ENCODE peak calls at places on chromosome 6, in four cellular contexts. One of them, this sample, is unnamed.

GRCh38 chr6:148509152-148509571 is 166.5 kb downstream of the SASH1 start:
- DNase-seq in GM12878: no peak
- DNase-seq in K562: no peak
- DNase-seq in HepG2: no peak
- DNase-seq in this sample: no peak

GRCh38 chr6:159973406-159973805 is 4.5 kb downstream of the IGF2R start:
- DNase-seq in GM12878: no peak
- DNase-seq in K562: no peak
- DNase-seq in HepG2: no peak
- DNase-seq in this sample: no peak

GRCh38 chr6:100461273-100461919 is 3.3 kb downstream of the SIM1 start:
- DNase-seq in GM12878: no peak
- DNase-seq in K562: no peak
- DNase-seq in HepG2: no peak
- DNase-seq in this sample: peak

GRCh38 chr6:80165143-80165542 is 58.7 kb downstream of the BCKDHB start:
- DNase-seq in GM12878: peak
- DNase-seq in K562: no peak
- DNase-seq in HepG2: no peak
- DNase-seq in this sample: no peak

GRCh38 chr6:67201563-67201962 is 1433.5 kb upstream of the ADGRB3 start:
- DNase-seq in GM12878: no peak
- DNase-seq in K562: no peak
- DNase-seq in HepG2: no peak
- DNase-seq in this sample: no peak

GRCh38 chr6:1461207-1461606 is 71.8 kb downstream of the FOXF2 start:
- DNase-seq in GM12878: peak
- DNase-seq in K562: no peak
- DNase-seq in HepG2: no peak
- DNase-seq in this sample: no peak

GRCh38 chr6:146770275-146770964 is 171.6 kb downstream of the ADGB start:
- DNase-seq in GM12878: no peak
- DNase-seq in K562: no peak
- DNase-seq in HepG2: no peak
- DNase-seq in this sample: no peak

GRCh38 chr6:168121308-168121665 is 42.3 kb upstream of the FRMD1 start:
- DNase-seq in GM12878: no peak
- DNase-seq in K562: no peak
- DNase-seq in HepG2: no peak
- DNase-seq in this sample: no peak

GRCh38 chr6:97947841-97948240 is 664.8 kb upstream of the MMS22L start:
- DNase-seq in GM12878: no peak
- DNase-seq in K562: no peak
- DNase-seq in HepG2: peak
- DNase-seq in this sample: no peak

GRCh38 chr6:1153696-1154245 is 158.1 kb upstream of the FOXQ1 start:
- DNase-seq in GM12878: no peak
- DNase-seq in K562: no peak
- DNase-seq in HepG2: no peak
- DNase-seq in this sample: no peak

GRCh38 chr6:124389127-124389526 is 573.1 kb upstream of the RNF217 start:
- DNase-seq in GM12878: no peak
- DNase-seq in K562: no peak
- DNase-seq in HepG2: no peak
- DNase-seq in this sample: no peak

GRCh38 chr6:63305278-63305677 is 14.5 kb downstream of the LGSN start:
- DNase-seq in GM12878: no peak
- DNase-seq in K562: no peak
- DNase-seq in HepG2: no peak
- DNase-seq in this sample: no peak

GRCh38 chr6:84027340-84028183 is 6.0 kb upstream of the MRAP2 start:
- DNase-seq in GM12878: no peak
- DNase-seq in K562: no peak
- DNase-seq in HepG2: no peak
- DNase-seq in this sample: no peak

GRCh38 chr6:13411484-13411883 is 75.9 kb downstream of the GFOD1 start:
- DNase-seq in GM12878: no peak
- DNase-seq in K562: no peak
- DNase-seq in HepG2: no peak
- DNase-seq in this sample: no peak

GRCh38 chr6:153367006-153367405 is 235.9 kb upstream of the RGS17 start:
- DNase-seq in GM12878: no peak
- DNase-seq in K562: no peak
- DNase-seq in HepG2: no peak
- DNase-seq in this sample: no peak

GRCh38 chr6:38459291-38459690 is 180.4 kb downstream of the BTBD9 start:
- DNase-seq in GM12878: no peak
- DNase-seq in K562: no peak
- DNase-seq in HepG2: no peak
- DNase-seq in this sample: no peak

GRCh38 chr6:57306273-57306672 is 11.2 kb upstream of the PRIM2 start:
- DNase-seq in GM12878: no peak
- DNase-seq in K562: no peak
- DNase-seq in HepG2: no peak
- DNase-seq in this sample: no peak

GRCh38 chr6:82553863-82554531 is 190.4 kb downstream of the TPBG start:
- DNase-seq in GM12878: no peak
- DNase-seq in K562: no peak
- DNase-seq in HepG2: no peak
- DNase-seq in this sample: no peak

GRCh38 chr6:117504478-117505144 is 22.1 kb downstream of the DCBLD1 start:
- DNase-seq in GM12878: no peak
- DNase-seq in K562: no peak
- DNase-seq in HepG2: peak
- DNase-seq in this sample: no peak

GRCh38 chr6:134908906-134909516 is 40.9 kb downstream of the ALDH8A1 start:
- DNase-seq in GM12878: no peak
- DNase-seq in K562: no peak
- DNase-seq in HepG2: peak
- DNase-seq in this sample: no peak

GRCh38 chr6:18507561-18507960 is 120.4 kb downstream of the RNF144B start:
- DNase-seq in GM12878: no peak
- DNase-seq in K562: no peak
- DNase-seq in HepG2: no peak
- DNase-seq in this sample: no peak
- TF ChIP-seq TARDBP in GM12878: no peak
- TF ChIP-seq TARDBP in K562: no peak
- TF ChIP-seq TARDBP in HepG2: no peak
- TF ChIP-seq TARDBP in this sample: no peak

GRCh38 chr6:163249651-163250101 is 164.8 kb upstream of the QKI start:
- DNase-seq in GM12878: no peak
- DNase-seq in K562: no peak
- DNase-seq in HepG2: no peak
- DNase-seq in this sample: no peak
- TF ChIP-seq TARDBP in GM12878: no peak
- TF ChIP-seq TARDBP in K562: no peak
- TF ChIP-seq TARDBP in HepG2: no peak
- TF ChIP-seq TARDBP in this sample: no peak

GRCh38 chr6:75305573-75305972 is 21.0 kb upstream of the TMEM30A start:
- DNase-seq in GM12878: no peak
- DNase-seq in K562: no peak
- DNase-seq in HepG2: no peak
- DNase-seq in this sample: no peak
- TF ChIP-seq TARDBP in GM12878: no peak
- TF ChIP-seq TARDBP in K562: no peak
- TF ChIP-seq TARDBP in HepG2: no peak
- TF ChIP-seq TARDBP in this sample: no peak

DNA sequence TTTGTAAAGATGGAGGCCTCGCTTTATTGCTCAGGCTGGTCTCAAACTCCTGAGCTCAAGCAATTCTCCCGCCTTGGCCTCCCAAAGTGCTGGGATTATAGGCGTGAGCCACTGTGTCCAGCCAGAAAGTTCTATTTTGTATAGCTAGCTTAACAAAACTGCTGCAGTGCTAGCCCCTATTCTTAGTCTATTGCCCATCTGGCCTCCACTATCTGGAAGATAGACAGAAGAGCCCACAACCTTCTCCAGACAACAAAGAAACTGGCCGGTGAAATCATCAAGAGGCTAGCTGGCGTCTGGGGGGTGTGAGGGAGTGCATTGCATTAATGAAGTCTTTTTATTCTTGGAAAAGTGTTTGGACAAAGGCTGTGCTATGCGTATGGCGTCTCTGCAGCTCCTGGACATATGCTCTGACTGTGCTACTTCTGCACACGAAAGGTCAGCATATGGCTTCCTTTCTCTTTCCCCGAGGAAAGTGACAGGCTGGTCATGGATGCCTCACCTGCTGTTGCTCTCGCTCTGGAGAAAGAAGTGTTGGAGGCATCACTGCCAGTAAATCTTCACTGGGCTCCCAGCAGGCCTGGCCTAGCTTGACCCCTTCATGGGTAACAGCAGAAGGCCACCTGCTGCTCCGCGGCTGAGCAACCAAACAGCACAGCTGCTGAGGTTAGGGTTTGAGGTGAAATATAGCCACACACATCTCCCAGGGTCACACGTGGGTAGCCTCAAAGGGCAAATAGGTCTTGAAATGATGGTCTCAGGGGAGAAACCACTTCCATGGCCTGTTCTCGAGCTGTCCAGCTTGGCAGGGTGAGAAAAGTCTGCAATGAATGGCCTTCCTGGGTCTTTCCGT is 95.1 kb upstream of the IYD start:
- DNase-seq in GM12878: no peak
- DNase-seq in K562: no peak
- DNase-seq in HepG2: no peak
- DNase-seq in this sample: no peak
- TF ChIP-seq TARDBP in GM12878: no peak
- TF ChIP-seq TARDBP in K562: no peak
- TF ChIP-seq TARDBP in HepG2: no peak
- TF ChIP-seq TARDBP in this sample: no peak

GRCh38 chr6:4935486-4935885 is 68.4 kb downstream of the RPP40 start:
- DNase-seq in GM12878: no peak
- DNase-seq in K562: no peak
- DNase-seq in HepG2: no peak
- DNase-seq in this sample: no peak

GRCh38 chr6:4937414-4937813 is 66.4 kb downstream of the RPP40 start:
- DNase-seq in GM12878: no peak
- DNase-seq in K562: no peak
- DNase-seq in HepG2: no peak
- DNase-seq in this sample: no peak

GRCh38 chr6:4936681-4937041 is 67.2 kb downstream of the RPP40 start:
- DNase-seq in GM12878: no peak
- DNase-seq in K562: peak
- DNase-seq in HepG2: peak
- DNase-seq in this sample: peak

GRCh38 chr6:4939241-4939640 is 64.6 kb downstream of the RPP40 start:
- DNase-seq in GM12878: no peak
- DNase-seq in K562: no peak
- DNase-seq in HepG2: no peak
- DNase-seq in this sample: no peak

GRCh38 chr6:4935981-4936680 is 67.7 kb downstream of the RPP40 start:
- DNase-seq in GM12878: no peak
- DNase-seq in K562: no peak
- DNase-seq in HepG2: no peak
- DNase-seq in this sample: no peak
- TF ChIP-seq TARDBP in GM12878: no peak
- TF ChIP-seq TARDBP in K562: no peak
- TF ChIP-seq TARDBP in HepG2: no peak
- TF ChIP-seq TARDBP in this sample: no peak

DNA sequence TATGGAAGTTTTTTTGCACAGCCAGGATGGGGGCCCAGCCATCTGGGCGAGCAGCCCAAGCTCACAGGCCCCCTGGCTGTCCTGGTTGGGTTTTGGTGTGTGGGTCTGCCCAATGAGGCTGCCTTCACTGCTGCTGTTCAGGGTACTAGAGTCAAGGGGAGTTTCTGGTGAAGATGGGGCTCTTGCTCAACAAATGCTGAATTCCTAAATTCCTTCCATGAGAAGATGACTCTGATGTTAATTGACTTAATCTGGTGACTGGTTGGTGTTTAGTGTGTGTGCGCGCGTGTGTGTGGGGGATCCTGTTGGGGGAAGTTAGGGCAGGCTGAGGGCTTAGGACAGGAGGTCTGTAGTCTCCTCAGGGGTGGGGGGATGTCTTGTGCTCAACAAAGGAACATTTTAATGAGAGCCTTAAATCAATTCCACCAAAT is 1.9 kb downstream of the PTK7 start:
- DNase-seq in GM12878: no peak
- DNase-seq in K562: no peak
- DNase-seq in HepG2: no peak
- DNase-seq in this sample: no peak
- TF ChIP-seq TARDBP in GM12878: no peak
- TF ChIP-seq TARDBP in K562: no peak
- TF ChIP-seq TARDBP in HepG2: no peak
- TF ChIP-seq TARDBP in this sample: no peak

DNA sequence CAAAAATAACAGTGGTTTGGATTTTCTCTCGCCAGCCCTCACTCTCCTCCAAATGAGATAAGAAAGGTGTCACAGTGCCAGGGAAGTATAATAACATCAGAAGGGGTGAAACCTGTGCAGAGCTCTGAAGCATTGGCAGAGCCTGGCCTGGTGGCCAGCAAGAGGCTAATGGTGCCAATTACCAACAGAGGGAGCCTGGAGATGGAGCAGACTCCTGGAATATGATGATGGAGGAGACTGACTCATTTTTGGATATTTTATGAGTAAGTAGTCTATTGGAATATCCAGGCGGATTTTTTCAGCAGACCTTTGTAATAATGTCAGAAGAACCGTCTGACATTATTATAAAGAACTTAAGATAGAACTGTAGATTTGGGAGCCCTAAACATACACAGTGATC is 442.6 kb upstream of the MARCKS start:
- DNase-seq in GM12878: no peak
- DNase-seq in K562: no peak
- DNase-seq in HepG2: peak
- DNase-seq in this sample: no peak
- TF ChIP-seq TARDBP in GM12878: no peak
- TF ChIP-seq TARDBP in K562: no peak
- TF ChIP-seq TARDBP in HepG2: no peak
- TF ChIP-seq TARDBP in this sample: no peak

DNA sequence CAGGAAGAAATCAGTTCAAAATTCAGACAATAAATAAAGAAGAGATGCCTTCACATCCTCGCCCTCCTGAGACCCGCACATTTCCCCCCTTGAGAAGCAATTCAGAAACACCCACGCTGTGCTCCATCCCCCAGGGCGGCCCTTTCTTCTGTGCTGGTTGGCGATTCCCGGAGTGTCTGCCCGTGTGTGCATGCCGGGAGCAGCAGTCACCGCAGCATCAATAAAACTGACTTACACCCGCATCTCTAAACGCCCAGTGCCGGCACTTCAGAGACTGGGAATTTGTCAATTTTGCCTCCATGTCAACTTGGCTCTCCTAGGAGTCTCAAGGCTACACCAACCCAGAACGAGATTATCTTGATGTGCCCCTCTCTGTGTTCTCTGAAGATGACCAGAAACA is 67.4 kb upstream of the TRAF3IP2 start:
- DNase-seq in GM12878: no peak
- DNase-seq in K562: no peak
- DNase-seq in HepG2: no peak
- DNase-seq in this sample: no peak
- TF ChIP-seq TARDBP in GM12878: no peak
- TF ChIP-seq TARDBP in K562: no peak
- TF ChIP-seq TARDBP in HepG2: no peak
- TF ChIP-seq TARDBP in this sample: no peak